ENCODE peak calls at places on chromosomes 5 and 9, in ten cellular contexts. M is body of pancreas; E is AG04450; D is kidney; N is stomach; C is PC-3; R is OCI-LY7; X is naive thymus-derived CD4-positive, alpha-beta T cell; A is CD4-positive, CD25-positive, alpha-beta regulatory T cell; J is heart left ventricle. Q is an unnamed sample.

GRCh38 chr9:83955985-83956287 is 24.1 kb downstream of the HNRNPK start:
- DNase-seq in M (no peak), E (no peak), D (no peak), N (no peak), C (no peak), R (peak), X (peak), A (peak), J (no peak), Q (peak)

GRCh38 chr5:89270901-89271300 is 387.9 kb upstream of the MEF2C start:
- DNase-seq in M (no peak), E (no peak), D (no peak), N (no peak), C (no peak), R (no peak), X (no peak), A (no peak), J (no peak), Q (no peak)

GRCh38 chr5:102701748-102702147 is 53.4 kb upstream of the PAM start:
- DNase-seq in M (no peak), E (no peak), D (no peak), N (no peak), C (no peak), R (no peak), X (no peak), A (no peak), J (no peak), Q (no peak)

GRCh38 chr9:112059145-112059979 is 115.7 kb downstream of the SUSD1 start:
- DNase-seq in M (no peak), E (peak), D (peak), N (no peak), C (peak), R (no peak), X (no peak), A (no peak), J (no peak), Q (no peak)

GRCh38 chr5:159965031-159965837 is 43.7 kb upstream of the TTC1 start:
- DNase-seq in M (peak), E (no peak), D (peak), N (peak), C (peak), R (peak), X (no peak), A (no peak), J (peak), Q (peak)

GRCh38 chr5:67963789-67964519 is 251.6 kb upstream of the PIK3R1 start:
- DNase-seq in M (peak), E (no peak), D (no peak), N (peak), C (no peak), R (no peak), X (no peak), A (no peak), J (no peak), Q (no peak)

GRCh38 chr5:132054697-132055440 is 5.6 kb upstream of the IL3 start:
- DNase-seq in M (no peak), E (no peak), D (peak), N (no peak), C (no peak), R (no peak), X (no peak), A (no peak), J (no peak), Q (no peak)

GRCh38 chr5:172920447-172920849 is 38.8 kb upstream of the RPL26L1 start:
- DNase-seq in M (no peak), E (peak), D (no peak), N (no peak), C (peak), R (no peak), X (no peak), A (no peak), J (no peak), Q (peak)

GRCh38 chr5:75496026-75496425 is 15.4 kb downstream of the CERT1 start:
- DNase-seq in M (no peak), E (no peak), D (no peak), N (no peak), C (no peak), R (no peak), X (no peak), A (no peak), J (no peak), Q (no peak)

GRCh38 chr5:65790371-65791163 is 68.6 kb downstream of the NLN start:
- DNase-seq in M (no peak), E (no peak), D (no peak), N (no peak), C (no peak), R (no peak), X (no peak), A (peak), J (no peak), Q (no peak)

GRCh38 chr5:89213584-89213983 is 330.6 kb upstream of the MEF2C start:
- DNase-seq in M (no peak), E (peak), D (no peak), N (no peak), C (no peak), R (no peak), X (no peak), A (no peak), J (peak), Q (peak)

GRCh38 chr5:33235304-33235703 is 205.5 kb upstream of the TARS1 start:
- DNase-seq in M (no peak), E (no peak), D (no peak), N (no peak), C (no peak), R (no peak), X (no peak), A (no peak), J (no peak), Q (no peak)

GRCh38 chr5:155735388-155735787 is 591.6 kb upstream of the SGCD start:
- DNase-seq in M (no peak), E (no peak), D (no peak), N (no peak), C (no peak), R (no peak), X (no peak), A (no peak), J (peak), Q (no peak)

GRCh38 chr5:55994998-55995914 is 493 bp upstream of the IL6ST start:
- DNase-seq in M (peak), E (peak), D (peak), N (peak), C (peak), R (peak), X (peak), A (peak), J (peak), Q (peak)

GRCh38 chr5:74334434-74335364 is 305.8 kb downstream of the ENC1 start:
- DNase-seq in M (no peak), E (no peak), D (no peak), N (no peak), C (no peak), R (no peak), X (no peak), A (no peak), J (no peak), Q (no peak)

GRCh38 chr5:145658435-145658834 is 176.7 kb downstream of the PRELID2 start:
- DNase-seq in M (no peak), E (no peak), D (no peak), N (no peak), C (no peak), R (no peak), X (no peak), A (no peak), J (no peak), Q (no peak)

GRCh38 chr5:158013939-158014338 is 155.0 kb upstream of the CLINT1 start:
- DNase-seq in M (peak), E (no peak), D (no peak), N (no peak), C (peak), R (peak), X (no peak), A (no peak), J (peak), Q (peak)

GRCh38 chr9:110546411-110546871 is 33.1 kb downstream of the SVEP1 start:
- DNase-seq in M (no peak), E (no peak), D (no peak), N (no peak), C (peak), R (no peak), X (no peak), A (no peak), J (peak), Q (no peak)

GRCh38 chr9:116928884-116929283 is 241.8 kb downstream of the TRIM32 start:
- DNase-seq in M (no peak), E (no peak), D (no peak), N (no peak), C (no peak), R (no peak), X (no peak), A (no peak), J (no peak), Q (no peak)

GRCh38 chr9:91939953-91940352 is 10.1 kb downstream of the ROR2 start:
- DNase-seq in M (no peak), E (no peak), D (no peak), N (peak), C (no peak), R (no peak), X (no peak), A (no peak), J (no peak), Q (no peak)

GRCh38 chr9:21317956-21318923 is 13.1 kb upstream of the IFNA5 start:
- DNase-seq in M (peak), E (no peak), D (no peak), N (peak), C (peak), R (peak), X (peak), A (peak), J (peak), Q (peak)

GRCh38 chr5:141877478-141878185 is 578 bp downstream of the PCDH1 start:
- DNase-seq in M (peak), E (no peak), D (peak), N (no peak), C (peak), R (no peak), X (peak), A (peak), J (no peak), Q (no peak)

GRCh38 chr5:33702867-33703266 is 188.9 kb downstream of the ADAMTS12 start:
- DNase-seq in M (no peak), E (no peak), D (no peak), N (no peak), C (no peak), R (no peak), X (no peak), A (no peak), J (no peak), Q (no peak)

GRCh38 chr5:116814656-116815055 is 240.0 kb upstream of the SEMA6A start:
- DNase-seq in M (no peak), E (no peak), D (no peak), N (no peak), C (no peak), R (no peak), X (no peak), A (no peak), J (no peak), Q (no peak)

DNA sequence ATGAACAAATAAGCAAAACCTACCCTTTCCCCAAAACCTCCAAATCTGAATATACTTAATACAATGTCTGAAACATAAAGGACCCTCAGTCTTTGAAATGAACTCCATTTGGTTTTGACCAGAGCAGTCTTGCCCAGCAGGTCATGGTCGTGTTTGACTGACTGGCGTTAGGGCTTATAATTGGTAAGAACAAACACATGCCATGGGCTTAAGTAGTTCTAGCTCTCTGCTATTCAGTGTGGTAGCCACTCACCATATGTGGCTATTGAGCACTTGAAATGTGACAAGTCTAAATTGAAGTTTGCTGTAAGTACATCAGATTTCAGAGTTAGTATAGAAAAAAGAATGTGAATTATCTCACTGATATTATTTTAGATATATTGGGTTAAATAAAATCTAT is 42.0 kb downstream of the LRRTM2 start:
- DNase-seq in M (no peak), E (no peak), D (no peak), N (no peak), C (no peak), R (no peak), X (no peak), A (no peak), J (no peak), Q (no peak)
- H3K4me3 ChIP-seq in M (no peak), E (no peak), D (no peak), N (no peak), C (no peak), R (no peak), X (no peak), A (no peak), J (no peak), Q (no peak)

GRCh38 chr9:36127652-36128244 is 8.8 kb upstream of the GLIPR2 start:
- DNase-seq in M (no peak), E (no peak), D (no peak), N (no peak), C (no peak), R (no peak), X (no peak), A (no peak), J (no peak), Q (no peak)
- H3K27ac ChIP-seq in M (no peak), E (no peak), D (no peak), N (no peak), C (no peak), R (no peak), X (no peak), A (no peak), J (no peak), Q (no peak)

GRCh38 chr9:37378613-37379004 is 43.9 kb upstream of the GRHPR start:
- DNase-seq in M (no peak), E (no peak), D (no peak), N (no peak), C (no peak), R (no peak), X (no peak), A (no peak), J (no peak), Q (no peak)
- H3K4me3 ChIP-seq in M (no peak), E (no peak), D (no peak), N (no peak), C (no peak), R (peak), X (no peak), A (no peak), J (no peak), Q (no peak)

GRCh38 chr9:114112778-114113585 is 13.9 kb upstream of the KIF12 start:
- DNase-seq in M (peak), E (peak), D (peak), N (peak), C (peak), R (no peak), X (no peak), A (no peak), J (peak), Q (no peak)
- H3K27ac ChIP-seq in M (no peak), E (no peak), D (no peak), N (peak), C (no peak), R (no peak), X (no peak), A (no peak), J (no peak), Q (no peak)

GRCh38 chr9:18075253-18075977 is 398.5 kb upstream of the ADAMTSL1 start:
- DNase-seq in M (no peak), E (no peak), D (no peak), N (no peak), C (no peak), R (no peak), X (no peak), A (no peak), J (no peak), Q (no peak)
- H3K4me3 ChIP-seq in M (no peak), E (no peak), D (no peak), N (no peak), C (no peak), R (no peak), X (no peak), A (no peak), J (no peak), Q (no peak)

GRCh38 chr9:120942186-120943001 is 15.8 kb upstream of the TRAF1 start:
- DNase-seq in M (no peak), E (no peak), D (no peak), N (no peak), C (peak), R (no peak), X (no peak), A (no peak), J (no peak), Q (peak)
- H3K27ac ChIP-seq in M (peak), E (no peak), D (peak), N (peak), C (peak), R (no peak), X (no peak), A (no peak), J (peak), Q (no peak)